ENCODE peak calls at places on chromosomes 12 and 14, in seven cellular contexts. K, D, J, V, G, L and M are unnamed samples.

GRCh38 chr12:104060791-104061190 is 3.5 kb upstream of the HCFC2 start:
- DNase-seq in K (no peak), D (no peak), J (no peak), V (no peak), G (no peak), L (no peak), M (no peak)

GRCh38 chr14:68401855-68402254 is 391.0 kb downstream of the ZFP36L1 start:
- DNase-seq in K (no peak), D (no peak), J (no peak), V (no peak), G (no peak), L (peak), M (no peak)

GRCh38 chr14:70754989-70755388 is 54.3 kb downstream of the MAP3K9 start:
- DNase-seq in K (no peak), D (no peak), J (no peak), V (peak), G (peak), L (no peak), M (no peak)

GRCh38 chr12:31034372-31034771 is 39.3 kb upstream of the DDX11 start:
- DNase-seq in K (no peak), D (no peak), J (no peak), V (peak), G (no peak), L (no peak), M (no peak)

GRCh38 chr12:119145367-119145766 is 33.4 kb upstream of the HSPB8 start:
- DNase-seq in K (no peak), D (no peak), J (no peak), V (no peak), G (no peak), L (no peak), M (no peak)

GRCh38 chr12:12582895-12583303 is 20.2 kb upstream of the DUSP16 start:
- DNase-seq in K (no peak), D (no peak), J (no peak), V (no peak), G (peak), L (peak), M (no peak)

GRCh38 chr14:75315143-75315542 is 36.5 kb downstream of the FOS start:
- DNase-seq in K (no peak), D (no peak), J (no peak), V (no peak), G (peak), L (no peak), M (peak)

GRCh38 chr14:68145036-68145435 is 325.5 kb downstream of the RAD51B start:
- DNase-seq in K (no peak), D (no peak), J (no peak), V (no peak), G (no peak), L (no peak), M (no peak)

GRCh38 chr14:60722163-60722835 is 1.9 kb downstream of the SIX4 start:
- DNase-seq in K (no peak), D (peak), J (no peak), V (no peak), G (peak), L (peak), M (peak)

GRCh38 chr12:20366776-20367409 is 1.4 kb upstream of the PDE3A start:
- DNase-seq in K (no peak), D (no peak), J (no peak), V (no peak), G (no peak), L (no peak), M (no peak)

GRCh38 chr14:99524091-99524661 is 43.0 kb downstream of the CCNK start:
- DNase-seq in K (no peak), D (no peak), J (peak), V (no peak), G (no peak), L (no peak), M (peak)

GRCh38 chr14:52043690-52044089 is 25.2 kb downstream of the NID2 start:
- DNase-seq in K (no peak), D (peak), J (no peak), V (peak), G (no peak), L (peak), M (peak)

GRCh38 chr12:5708371-5708770 is 236.7 kb downstream of the ANO2 start:
- DNase-seq in K (no peak), D (no peak), J (no peak), V (no peak), G (no peak), L (no peak), M (no peak)

GRCh38 chr14:23294734-23295561 is 7.7 kb downstream of the PPP1R3E start:
- DNase-seq in K (no peak), D (peak), J (no peak), V (no peak), G (peak), L (peak), M (no peak)

GRCh38 chr14:52079239-52079956 is 10.5 kb upstream of the NID2 start:
- DNase-seq in K (peak), D (no peak), J (no peak), V (no peak), G (peak), L (no peak), M (no peak)

GRCh38 chr12:56104815-56105476 is 587 bp downstream of the PA2G4 start:
- DNase-seq in K (no peak), D (no peak), J (no peak), V (no peak), G (no peak), L (peak), M (no peak)

GRCh38 chr12:80709811-80710726 is 2.6 kb downstream of the MYF6 start:
- DNase-seq in K (no peak), D (no peak), J (no peak), V (peak), G (peak), L (peak), M (no peak)

GRCh38 chr12:49921936-49922335 is 18.2 kb upstream of the FAIM2 start:
- DNase-seq in K (no peak), D (no peak), J (no peak), V (no peak), G (no peak), L (no peak), M (no peak)

GRCh38 chr12:12715459-12716150 is 1.6 kb upstream of the CDKN1B start:
- DNase-seq in K (no peak), D (peak), J (no peak), V (no peak), G (no peak), L (peak), M (no peak)

GRCh38 chr12:29346764-29347421 is 34.1 kb downstream of the ERGIC2 start:
- DNase-seq in K (no peak), D (no peak), J (no peak), V (no peak), G (no peak), L (no peak), M (no peak)

GRCh38 chr12:1507308-1507707 is 87.1 kb downstream of the FBXL14 start:
- DNase-seq in K (no peak), D (no peak), J (no peak), V (no peak), G (no peak), L (no peak), M (no peak)

GRCh38 chr14:69957986-69958385 is 78.8 kb downstream of the SMOC1 start:
- DNase-seq in K (no peak), D (no peak), J (no peak), V (no peak), G (no peak), L (no peak), M (no peak)

GRCh38 chr14:92531151-92531873 is 17.7 kb downstream of the RIN3 start:
- DNase-seq in K (no peak), D (no peak), J (no peak), V (no peak), G (no peak), L (peak), M (no peak)

GRCh38 chr12:55699471-55700055 is 8.1 kb downstream of the ITGA7 start:
- DNase-seq in K (no peak), D (no peak), J (no peak), V (no peak), G (no peak), L (no peak), M (no peak)

GRCh38 chr14:72311116-72311515 is 378.9 kb downstream of the RGS6 start:
- DNase-seq in K (no peak), D (no peak), J (no peak), V (no peak), G (no peak), L (no peak), M (no peak)

GRCh38 chr14:94313991-94314655 is 9.0 kb downstream of the SERPINA6 start:
- DNase-seq in K (no peak), D (no peak), J (no peak), V (no peak), G (peak), L (no peak), M (no peak)

GRCh38 chr12:27733052-27733656 is 22.5 kb downstream of the MRPS35 start:
- DNase-seq in K (peak), D (no peak), J (no peak), V (no peak), G (peak), L (peak), M (no peak)

GRCh38 chr12:7321624-7322023 is 17.8 kb downstream of the ACSM4 start:
- DNase-seq in K (no peak), D (no peak), J (no peak), V (no peak), G (no peak), L (no peak), M (no peak)

GRCh38 chr14:63039800-63040380 is 5.4 kb downstream of the KCNH5 start:
- DNase-seq in K (peak), D (no peak), J (no peak), V (no peak), G (peak), L (peak), M (no peak)

GRCh38 chr14:61812347-61813100 is 50.3 kb downstream of the SNAPC1 start:
- DNase-seq in K (no peak), D (peak), J (no peak), V (no peak), G (peak), L (no peak), M (peak)

GRCh38 chr14:95297832-95298231 is 21.9 kb downstream of the CLMN start:
- DNase-seq in K (no peak), D (no peak), J (no peak), V (no peak), G (no peak), L (no peak), M (no peak)

GRCh38 chr12:49956663-49957569 is 4.8 kb upstream of the AQP5 start:
- DNase-seq in K (no peak), D (no peak), J (no peak), V (no peak), G (no peak), L (no peak), M (no peak)

GRCh38 chr14:69319911-69320310 is 60.0 kb downstream of the GALNT16 start:
- DNase-seq in K (no peak), D (no peak), J (no peak), V (no peak), G (no peak), L (no peak), M (no peak)

GRCh38 chr12:6230321-6231110 is 30.3 kb downstream of the CD9 start:
- DNase-seq in K (no peak), D (peak), J (peak), V (no peak), G (peak), L (peak), M (no peak)

DNA sequence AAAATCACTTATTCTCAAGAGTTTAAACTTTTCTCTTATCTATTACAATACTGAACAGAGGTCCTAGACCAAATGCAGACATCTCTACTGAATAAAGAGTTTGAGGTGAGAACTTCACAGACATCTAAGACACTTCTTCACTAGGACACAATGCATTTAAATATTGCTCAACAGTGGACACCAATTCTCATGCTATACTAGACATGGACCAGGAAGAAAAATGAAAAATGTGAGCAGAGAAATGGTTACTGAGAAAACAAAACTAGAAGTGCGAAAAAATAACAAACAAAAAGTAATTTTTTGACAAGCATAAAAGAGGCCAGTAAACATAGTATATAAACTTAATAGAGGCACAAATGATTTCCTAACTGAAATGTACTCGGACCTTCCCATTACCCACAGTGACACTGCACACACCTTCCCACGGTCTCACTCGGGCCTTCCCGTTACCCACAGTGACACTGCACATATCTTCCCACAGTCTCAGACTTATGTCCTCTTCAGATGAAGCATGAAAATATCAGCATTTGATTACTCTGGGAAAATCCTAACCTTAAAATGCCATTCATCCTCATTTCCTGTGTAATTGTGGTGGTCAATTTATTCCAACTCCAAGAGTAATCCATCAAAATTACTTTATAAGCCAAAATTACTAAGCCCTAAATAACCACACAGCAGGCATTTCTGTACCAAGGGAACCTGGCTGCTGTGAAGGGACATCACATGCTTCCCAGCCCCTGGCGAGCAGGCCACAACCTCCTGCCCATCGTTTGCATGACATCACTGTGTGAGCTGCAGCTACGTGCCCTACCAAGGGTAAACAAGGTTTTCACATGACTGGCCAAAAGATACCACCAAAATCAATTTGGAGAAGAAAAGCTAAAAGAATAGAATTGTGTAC is 6.4 kb downstream of the SLC15A4 start:
- DNase-seq in K (no peak), D (no peak), J (peak), V (no peak), G (peak), L (peak), M (no peak)
- H3K4me3 ChIP-seq in K (no peak), D (no peak), J (peak), V (no peak), G (no peak), L (peak), M (no peak)

DNA sequence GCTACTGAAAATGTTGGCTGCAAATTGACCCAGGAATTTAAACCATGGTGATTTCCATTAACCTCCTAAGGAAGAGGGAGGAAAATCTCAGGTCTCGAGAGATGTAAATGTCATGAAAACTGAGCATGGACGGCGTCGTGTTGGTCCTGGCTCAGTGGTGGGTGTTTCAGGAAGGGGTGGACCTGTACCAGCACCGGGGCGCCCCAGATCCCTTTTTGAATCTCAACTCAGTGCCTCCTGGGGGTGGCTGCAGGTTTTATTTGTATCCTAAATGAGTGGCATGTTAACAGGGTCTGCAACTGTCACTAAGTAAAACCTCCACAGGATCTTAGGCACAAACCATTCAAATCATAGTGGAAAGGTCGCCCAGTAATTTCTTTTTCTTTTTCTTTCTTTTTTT is 101.3 kb downstream of the ASCL4 start:
- DNase-seq in K (no peak), D (no peak), J (no peak), V (no peak), G (no peak), L (peak), M (no peak)
- TF ChIP-seq CTCF in K (no peak), D (no peak), J (no peak), V (no peak), G (no peak), L (peak), M (no peak)

GRCh38 chr12:63848450-63848849 is 4.0 kb downstream of the SRGAP1 start:
- DNase-seq in K (no peak), D (no peak), J (no peak), V (no peak), G (no peak), L (peak), M (no peak)
- H3K4me3 ChIP-seq in K (peak), D (no peak), J (no peak), V (no peak), G (no peak), L (no peak), M (no peak)

GRCh38 chr12:9319842-9320173 is 111.6 kb upstream of the PZP start:
- DNase-seq in K (no peak), D (no peak), J (no peak), V (no peak), G (no peak), L (no peak), M (no peak)

GRCh38 chr12:9323144-9323681 is 115.0 kb upstream of the PZP start:
- DNase-seq in K (no peak), D (no peak), J (no peak), V (no peak), G (no peak), L (no peak), M (no peak)

GRCh38 chr12:9319044-9319841 is 111.0 kb upstream of the PZP start:
- DNase-seq in K (no peak), D (no peak), J (no peak), V (no peak), G (peak), L (peak), M (no peak)
- TF ChIP-seq CTCF in K (no peak), D (no peak), J (no peak), V (no peak), G (peak), L (peak), M (no peak)

DNA sequence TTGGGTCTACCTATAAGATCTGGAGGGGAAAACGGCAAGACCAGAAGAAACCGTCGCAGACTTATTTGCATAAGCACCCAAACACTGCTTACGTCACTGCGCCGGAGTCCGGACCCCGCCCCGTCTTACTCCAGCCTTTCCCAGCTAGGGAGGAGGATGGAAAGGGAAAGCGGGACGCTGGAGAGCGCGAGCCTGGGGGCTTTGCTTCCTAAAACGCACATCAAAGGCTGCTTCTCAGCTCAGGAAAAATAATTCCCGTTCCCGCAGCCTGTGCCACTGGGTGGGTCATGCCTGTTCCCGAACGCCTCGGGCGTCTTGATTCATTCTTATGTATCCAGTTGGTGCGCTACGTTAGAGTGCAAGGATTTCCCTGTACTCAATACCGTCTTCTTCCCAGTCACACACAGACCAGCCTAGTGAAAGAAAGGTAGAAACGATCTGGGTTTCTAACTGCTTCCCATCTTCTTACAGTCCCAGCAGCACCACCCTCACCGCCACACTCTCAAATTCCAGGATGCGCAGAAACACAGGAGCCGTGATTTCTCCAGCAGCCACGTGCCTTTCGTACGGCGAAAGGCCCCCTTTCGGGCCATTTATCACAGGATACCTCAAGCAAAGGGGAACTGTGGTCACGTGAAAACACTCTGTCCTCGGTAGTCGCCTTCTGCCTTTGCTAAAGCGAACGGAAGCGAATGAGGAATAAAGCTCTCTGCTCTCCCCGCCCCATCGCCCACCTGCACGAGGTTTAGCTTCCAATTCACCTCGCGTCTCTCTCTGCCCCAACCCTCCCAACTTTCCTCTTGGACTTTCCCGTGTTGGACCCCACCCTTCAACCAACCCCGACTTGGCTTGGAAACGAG is 1.0 kb downstream of the SLC6A15 start:
- DNase-seq in K (no peak), D (peak), J (no peak), V (no peak), G (peak), L (no peak), M (no peak)
- H3K4me3 ChIP-seq in K (peak), D (peak), J (peak), V (no peak), G (peak), L (peak), M (peak)

GRCh38 chr14:33475623-33476022 is 475.3 kb downstream of the EGLN3 start:
- DNase-seq in K (no peak), D (peak), J (no peak), V (no peak), G (peak), L (peak), M (no peak)
- TF ChIP-seq CTCF in K (peak), D (peak), J (peak), V (no peak), G (peak), L (no peak), M (no peak)

GRCh38 chr12:25194211-25194610 is 749 bp downstream of the DNAI7 start:
- DNase-seq in K (no peak), D (no peak), J (no peak), V (no peak), G (no peak), L (no peak), M (no peak)
- H3K4me3 ChIP-seq in K (no peak), D (no peak), J (peak), V (peak), G (peak), L (no peak), M (peak)

DNA sequence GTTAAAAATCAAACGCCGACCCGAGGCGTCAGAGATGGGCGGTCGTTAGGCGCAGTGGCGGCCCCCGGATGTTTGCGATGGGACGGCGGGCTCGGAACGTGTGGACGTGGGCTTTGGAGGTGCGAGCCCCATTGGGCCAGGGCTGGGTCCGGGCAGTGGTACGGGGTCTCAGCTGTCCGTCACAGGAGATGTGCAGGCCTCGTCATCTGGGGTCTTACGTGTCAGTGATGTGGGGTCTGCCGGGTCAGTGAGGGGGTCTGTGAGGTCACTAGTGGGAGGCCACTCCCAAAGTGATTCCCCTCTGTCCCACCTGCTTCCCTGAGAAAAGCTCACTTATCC is 21.6 kb upstream of the CHFR start:
- DNase-seq in K (no peak), D (no peak), J (no peak), V (no peak), G (no peak), L (no peak), M (no peak)
- TF ChIP-seq CTCF in K (no peak), D (no peak), J (no peak), V (no peak), G (no peak), L (no peak), M (no peak)